ENCODE peak calls at places on chromosome 17, in four cellular contexts. V is esophagus muscularis mucosa, D is fibroblast of lung, E is lower leg skin. R is an unnamed sample.

GRCh38 chr17:6558276-6558675 is 1.9 kb upstream of the PITPNM3 start:
- DNase-seq in E (no peak), V (no peak), D (no peak), R (no peak)

GRCh38 chr17:29051731-29052130 is 8.8 kb downstream of the PIPOX start:
- DNase-seq in E (no peak), D (no peak), V (no peak), R (no peak)

GRCh38 chr17:74768069-74768762 is 7.9 kb downstream of the NAT9 start:
- DNase-seq in E (peak), D (peak), V (no peak), R (no peak)

GRCh38 chr17:7419833-7420610 is at the start of gene SPEM1:
- DNase-seq in E (no peak), D (no peak), V (no peak), R (no peak)

GRCh38 chr17:75619506-75620431 is 13.5 kb upstream of the SMIM5 start:
- DNase-seq in D (peak), V (no peak), E (no peak), R (no peak)

GRCh38 chr17:36460265-36460937 is 26.1 kb upstream of the ZNHIT3 start:
- DNase-seq in V (no peak), E (no peak), D (no peak), R (no peak)

GRCh38 chr17:67378444-67379250 is 1.6 kb downstream of the PITPNC1 start:
- DNase-seq in E (peak), V (peak), D (peak), R (peak)

GRCh38 chr17:79294459-79295071 is 219.9 kb downstream of the ENGASE start:
- DNase-seq in V (no peak), E (no peak), D (peak), R (no peak)

GRCh38 chr17:75077490-75078096 is 10.2 kb upstream of the SLC16A5 start:
- DNase-seq in D (peak), V (peak), E (no peak), R (no peak)

GRCh38 chr17:76271669-76272540 is 6.8 kb downstream of the UBALD2 start:
- DNase-seq in D (no peak), V (no peak), E (peak), R (no peak)

GRCh38 chr17:46727572-46728348 is 90.7 kb downstream of the WNT3 start:
- DNase-seq in E (no peak), V (no peak), D (peak), R (no peak)

GRCh38 chr17:15289285-15290185 is 24.4 kb upstream of the PMP22 start:
- DNase-seq in E (no peak), V (no peak), D (peak), R (no peak)

GRCh38 chr17:3558603-3559269 is 1.1 kb upstream of the TRPV3 start:
- DNase-seq in D (peak), V (no peak), E (no peak), R (no peak)

GRCh38 chr17:78359216-78359935 is 501 bp downstream of the SOCS3 start:
- DNase-seq in V (no peak), E (peak), D (peak), R (peak)

GRCh38 chr17:67020293-67020766 is 24.0 kb upstream of the CACNG1 start:
- DNase-seq in D (no peak), E (no peak), V (no peak), R (no peak)

GRCh38 chr17:3955373-3955978 is 8.8 kb downstream of the ATP2A3 start:
- DNase-seq in E (no peak), V (no peak), D (no peak), R (no peak)

GRCh38 chr17:44354582-44355309 is 8.9 kb downstream of the FAM171A2 start:
- DNase-seq in V (no peak), E (no peak), D (no peak), R (no peak)

GRCh38 chr17:61214753-61215152 is 184.9 kb upstream of the TBX2 start:
- DNase-seq in E (no peak), V (no peak), D (no peak), R (no peak)

GRCh38 chr17:74453665-74454196 is 12.7 kb upstream of the CD300A start:
- DNase-seq in V (no peak), E (no peak), D (no peak), R (no peak)

GRCh38 chr17:51611585-51611984 is 351.2 kb downstream of the UTP18 start:
- DNase-seq in E (no peak), D (no peak), V (no peak), R (no peak)

GRCh38 chr17:53032861-53033271 is 789.9 kb upstream of the KIF2B start:
- DNase-seq in E (no peak), D (peak), V (no peak), R (no peak)

GRCh38 chr17:50344712-50345380 is 1.1 kb upstream of the XYLT2 start:
- DNase-seq in D (no peak), V (no peak), E (peak), R (no peak)

GRCh38 chr17:3475155-3475808 is 515 bp upstream of the ASPA start:
- DNase-seq in V (no peak), D (no peak), E (no peak), R (no peak)

GRCh38 chr17:11268176-11268575 is 27.2 kb downstream of the SHISA6 start:
- DNase-seq in D (no peak), E (peak), V (no peak), R (no peak)

GRCh38 chr17:11269210-11269609 is 28.2 kb downstream of the SHISA6 start:
- DNase-seq in E (peak), D (no peak), V (no peak), R (no peak)

DNA sequence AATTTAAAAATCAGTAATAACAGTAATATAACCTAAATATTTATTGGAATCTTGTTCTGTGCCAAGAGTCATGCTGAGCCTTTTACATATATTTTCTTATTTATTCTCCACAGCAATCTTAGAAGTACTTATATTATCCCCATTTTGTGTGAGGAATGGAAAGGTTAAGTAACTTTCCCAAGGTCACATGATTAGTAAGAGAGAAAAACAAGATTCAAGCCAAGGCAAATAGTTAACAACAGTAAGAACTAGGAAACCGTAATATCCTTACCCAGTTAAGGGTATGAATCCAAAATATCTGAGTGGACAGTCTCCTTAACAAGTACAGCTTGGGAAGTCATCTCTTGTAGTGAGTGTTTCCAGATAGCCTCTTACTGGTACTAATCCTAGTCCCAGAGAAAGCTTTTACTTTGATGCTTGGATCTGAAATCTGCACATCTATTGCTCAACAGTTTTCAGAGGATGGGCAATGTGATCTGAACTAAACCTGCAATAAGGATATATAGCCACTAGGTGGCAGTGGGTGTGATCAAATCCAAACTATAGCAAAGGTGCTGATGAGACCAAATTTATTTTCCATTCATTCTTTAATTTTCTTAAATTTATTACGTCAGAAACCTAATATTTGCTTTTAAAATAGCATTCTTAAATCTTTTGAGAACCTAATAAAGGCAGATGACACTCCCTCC is 23.3 kb downstream of the SHISA6 start:
- DNase-seq in V (no peak), E (no peak), D (no peak), R (no peak)
- TF ChIP-seq CTCF in V (no peak), E (no peak), D (peak), R (peak)

DNA sequence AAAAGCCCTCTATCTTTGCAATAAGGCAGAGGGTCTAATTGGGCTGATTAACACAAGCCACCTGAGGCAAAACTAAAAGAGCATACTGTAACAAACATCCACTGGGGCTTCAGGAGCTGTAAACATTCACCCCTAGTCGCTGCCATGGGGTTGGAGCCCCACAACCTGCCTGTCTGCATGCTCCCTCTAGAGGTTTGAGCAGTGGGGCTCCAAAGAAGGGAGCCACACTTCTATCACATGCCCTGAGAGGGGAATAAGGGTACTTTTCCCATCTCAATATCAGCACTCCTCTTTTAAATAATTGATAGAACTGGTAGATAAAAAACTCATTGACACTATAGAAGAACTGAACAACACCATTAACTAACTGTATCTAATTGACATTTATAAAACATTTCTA is 130.1 kb upstream of the COX10 start:
- DNase-seq in D (no peak), E (no peak), V (no peak), R (no peak)
- TF ChIP-seq CTCF in D (peak), E (no peak), V (no peak), R (no peak)

DNA sequence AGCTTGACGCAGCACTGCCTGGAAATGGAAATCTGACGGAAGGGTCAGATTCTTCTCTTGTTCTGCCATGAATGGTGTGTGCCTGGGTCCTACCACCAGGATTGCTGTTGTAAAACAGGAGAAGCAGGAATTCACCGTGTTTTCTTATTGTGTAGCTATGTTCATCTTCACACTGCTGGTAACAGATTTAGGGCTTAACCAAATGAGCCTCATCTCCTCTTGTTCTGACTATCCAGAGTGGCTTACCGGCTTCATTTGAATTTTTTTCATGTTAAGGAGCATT is 97.3 kb upstream of the CHMP6 start:
- DNase-seq in E (no peak), V (no peak), D (no peak), R (no peak)
- TF ChIP-seq CTCF in E (no peak), V (no peak), D (peak), R (peak)

DNA sequence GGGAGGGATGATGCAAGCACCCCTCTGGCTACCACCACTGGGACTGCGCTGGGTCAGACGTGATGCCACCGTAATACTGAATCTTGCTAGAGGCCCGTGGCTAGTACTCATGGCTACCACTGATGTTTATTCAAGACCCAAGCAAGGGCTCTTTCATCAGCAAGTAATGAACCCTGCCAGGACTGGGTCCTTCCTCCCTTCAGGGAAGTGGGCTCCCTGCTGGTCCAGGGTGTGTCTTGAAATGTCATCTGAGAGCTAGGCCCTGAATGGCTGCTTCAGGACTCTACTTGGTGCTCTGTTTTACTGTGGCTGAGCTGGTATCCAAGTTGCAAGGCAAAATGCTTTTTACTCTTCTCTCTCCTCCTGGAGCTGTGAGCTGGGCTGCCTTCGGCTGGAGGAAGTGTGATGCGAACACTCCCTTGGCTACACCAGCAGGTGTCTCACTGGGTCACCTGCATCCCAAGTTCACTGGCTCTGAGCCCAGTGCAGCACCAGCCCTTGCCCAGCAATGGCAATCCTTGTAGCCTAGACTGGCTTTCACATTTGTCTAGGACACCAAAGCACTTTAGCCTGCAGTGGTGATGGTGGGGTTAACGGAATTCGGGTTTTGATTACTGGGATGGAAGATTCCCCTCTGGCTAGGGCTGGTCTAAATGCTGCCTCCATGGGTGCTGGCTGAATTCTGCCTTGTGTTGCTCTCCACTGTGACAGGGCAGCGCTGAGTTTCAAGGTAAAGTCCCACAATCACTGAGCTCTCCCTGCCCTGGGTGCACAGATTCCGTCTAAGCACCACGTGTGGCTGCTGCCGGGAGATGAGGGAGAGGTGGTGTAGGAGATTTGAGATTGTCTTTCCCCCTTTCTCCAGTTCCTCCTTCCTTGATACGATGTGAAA is 98.6 kb downstream of the USP22 start:
- DNase-seq in D (no peak), V (no peak), E (no peak), R (no peak)
- TF ChIP-seq CTCF in D (no peak), V (no peak), E (no peak), R (peak)

GRCh38 chr17:42438600-42439567 is 15.8 kb upstream of the CAVIN1 start:
- DNase-seq in D (no peak), E (peak), V (no peak), R (no peak)
- TF ChIP-seq CTCF in D (peak), E (no peak), V (no peak), R (peak)

R was measured in osteocyte.